ENCODE peak calls at places on chromosomes 3 and 15, in seven cellular contexts. C, J, X, Y, W, B and U are unnamed samples.

GRCh38 chr3:134376786-134377431 is 2.7 kb upstream of the AMOTL2 start:
- DNase-seq in C (no peak), J (no peak), X (no peak), Y (no peak), W (no peak), B (no peak), U (no peak)

GRCh38 chr3:42080452-42080872 is 10.7 kb upstream of the TRAK1 start:
- DNase-seq in C (no peak), J (peak; percentile 84), X (peak; percentile 86), Y (no peak), W (peak; percentile 95), B (no peak), U (no peak)

GRCh38 chr3:48543271-48543866 is 13.2 kb downstream of the PFKFB4 start:
- DNase-seq in C (no peak), J (no peak), X (peak; percentile 79), Y (peak; percentile 71), W (no peak), B (no peak), U (no peak)

GRCh38 chr3:137998643-137999042 is 11.3 kb upstream of the CLDN18 start:
- DNase-seq in C (no peak), J (no peak), X (no peak), Y (no peak), W (no peak), B (no peak), U (no peak)

GRCh38 chr3:178436773-178437172 is 99.5 kb upstream of the KCNMB2 start:
- DNase-seq in C (peak; percentile 85), J (peak; percentile 80), X (no peak), Y (peak; percentile 55), W (peak; percentile 60), B (peak; percentile 37), U (peak; percentile 66)

GRCh38 chr15:52163321-52164190 is 27.6 kb downstream of the GNB5 start:
- DNase-seq in C (no peak), J (no peak), X (no peak), Y (peak; percentile 34), W (no peak), B (peak; percentile 77), U (peak; percentile 88)

GRCh38 chr3:43071313-43071893 is 34.5 kb downstream of the POMGNT2 start:
- DNase-seq in C (no peak), J (peak; percentile 8), X (no peak), Y (peak; percentile 28), W (peak; percentile 49), B (peak; percentile 19), U (peak; percentile 74)

GRCh38 chr3:171811059-171811912 is 1.0 kb upstream of the PLD1 start:
- DNase-seq in C (no peak), J (peak; percentile 98), X (no peak), Y (peak; percentile 12), W (peak; percentile 93), B (no peak), U (no peak)

GRCh38 chr15:48811325-48811938 is 563 bp upstream of the CEP152 start:
- DNase-seq in C (peak; percentile 16), J (no peak), X (no peak), Y (no peak), W (peak; percentile 1), B (peak; percentile 31), U (peak; percentile 14)

GRCh38 chr3:71102111-71103039 is 481.2 kb downstream of the FOXP1 start:
- DNase-seq in C (no peak), J (peak; percentile 96), X (no peak), Y (peak; percentile 12), W (peak; percentile 83), B (no peak), U (no peak)

GRCh38 chr3:183277260-183277659 is 24.2 kb downstream of the B3GNT5 start:
- DNase-seq in C (no peak), J (no peak), X (no peak), Y (no peak), W (peak; percentile 58), B (no peak), U (no peak)

GRCh38 chr3:100020876-100021644 is 93.2 kb downstream of the FILIP1L start:
- DNase-seq in C (no peak), J (peak; percentile 28), X (no peak), Y (no peak), W (no peak), B (no peak), U (no peak)

GRCh38 chr15:82139823-82140268 is 94.0 kb upstream of the MEX3B start:
- DNase-seq in C (peak; percentile 31), J (peak; percentile 85), X (no peak), Y (peak; percentile 28), W (peak; percentile 69), B (peak; percentile 60), U (peak; percentile 85)

GRCh38 chr15:98324341-98324970 is 323.9 kb upstream of the IGF1R start:
- DNase-seq in C (no peak), J (no peak), X (no peak), Y (no peak), W (no peak), B (no peak), U (no peak)

GRCh38 chr15:73683624-73684536 is at the start of gene CD276:
- DNase-seq in C (peak; percentile 60), J (peak; percentile 85), X (peak; percentile 84), Y (peak; percentile 91), W (peak; percentile 72), B (peak; percentile 93), U (peak; percentile 81)

GRCh38 chr15:92899910-92900711 is at the start of gene CHD2:
- DNase-seq in C (peak; percentile 78), J (peak; percentile 89), X (peak; percentile 70), Y (peak; percentile 84), W (peak; percentile 86), B (peak; percentile 91), U (peak; percentile 95)

GRCh38 chr15:92901053-92901761 is 1.1 kb downstream of the CHD2 start:
- DNase-seq in C (peak; percentile 23), J (peak; percentile 56), X (no peak), Y (no peak), W (no peak), B (no peak), U (no peak)

GRCh38 chr15:92902020-92902419 is 1.9 kb downstream of the CHD2 start:
- DNase-seq in C (no peak), J (peak; percentile 35), X (no peak), Y (no peak), W (no peak), B (no peak), U (no peak)

GRCh38 chr15:92898988-92899909 is 875 bp upstream of the CHD2 start:
- DNase-seq in C (peak; percentile 38), J (no peak), X (no peak), Y (no peak), W (peak; percentile 35), B (peak; percentile 47), U (peak; percentile 50)

GRCh38 chr15:92900712-92901052 is 558 bp downstream of the CHD2 start:
- DNase-seq in C (no peak), J (peak; percentile 36), X (no peak), Y (no peak), W (no peak), B (no peak), U (no peak)
- H3F3A ChIP-seq in C (peaks cover 68% of the 10 kb centered on the region), J (peaks cover 96% of the 10 kb centered on the region), X (peaks cover 94% of the 10 kb centered on the region), Y (peaks cover 79% of the 10 kb centered on the region), W (peaks cover 17% of the 10 kb centered on the region), B (peaks cover 91% of the 10 kb centered on the region), U (peaks cover 9% of the 10 kb centered on the region)

DNA sequence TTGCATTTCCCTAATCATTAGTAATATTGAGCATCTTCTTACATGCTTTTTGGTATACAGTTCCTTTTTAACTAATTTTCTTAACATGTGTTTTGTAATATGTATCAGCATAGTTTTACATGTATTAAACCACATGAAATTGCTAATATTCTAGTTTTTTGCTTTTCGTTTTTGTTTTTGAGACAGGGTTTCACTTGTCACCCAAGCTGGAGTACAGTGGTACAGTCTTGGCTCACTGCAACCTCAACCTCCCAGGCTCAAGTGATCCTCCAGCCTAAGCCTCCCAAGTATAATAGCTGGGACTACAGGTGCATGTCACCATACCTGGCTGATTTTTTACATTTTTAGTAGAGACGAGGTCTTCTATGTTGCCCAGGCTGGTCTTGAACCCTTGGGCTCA is 4.4 kb upstream of the ISG20 start:
- DNase-seq in C (peak; percentile 28), J (no peak), X (no peak), Y (no peak), W (no peak), B (no peak), U (no peak)
- H3F3A ChIP-seq in C (peaks cover 67% of the 10 kb centered on the region), J (peaks cover 49% of the 10 kb centered on the region), X (peaks cover 14% of the 10 kb centered on the region), Y (peaks cover 62% of the 10 kb centered on the region), W (no peaks in the 10 kb centered on the region), B (peaks cover 37% of the 10 kb centered on the region), U (peaks cover 50% of the 10 kb centered on the region)

GRCh38 chr3:196063049-196063448 is 18.8 kb downstream of the TFRC start:
- DNase-seq in C (no peak), J (peak; percentile 23), X (no peak), Y (no peak), W (no peak), B (no peak), U (no peak)
- H3F3A ChIP-seq in C (peaks cover 2% of the 10 kb centered on the region), J (peaks cover 8% of the 10 kb centered on the region), X (peaks cover 87% of the 10 kb centered on the region), Y (no peaks in the 10 kb centered on the region), W (no peaks in the 10 kb centered on the region), B (no peaks in the 10 kb centered on the region), U (peaks cover 9% of the 10 kb centered on the region)

DNA sequence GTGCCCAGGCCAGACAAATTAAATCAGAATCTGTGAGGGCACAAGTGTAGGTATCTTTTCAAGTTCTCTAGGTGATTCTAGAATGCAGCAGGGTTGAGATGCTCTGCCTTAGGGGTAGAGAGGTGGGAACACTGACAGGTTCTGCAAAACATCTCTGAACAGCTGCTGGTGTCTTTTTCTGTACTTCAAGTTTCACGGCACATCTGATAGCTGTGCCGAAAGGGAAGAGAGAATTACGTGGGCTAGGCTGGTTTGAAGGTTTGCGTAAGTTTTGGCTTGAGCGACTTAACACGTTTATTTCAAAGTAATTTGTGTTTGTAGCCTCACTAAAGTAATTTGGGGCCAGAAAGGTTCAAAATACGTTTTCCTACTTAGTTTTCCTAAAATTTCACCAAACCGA is 22.5 kb downstream of the PXK start:
- DNase-seq in C (no peak), J (no peak), X (no peak), Y (no peak), W (no peak), B (no peak), U (no peak)
- H3F3A ChIP-seq in C (no peaks in the 10 kb centered on the region), J (no peaks in the 10 kb centered on the region), X (peaks cover under 1% of the 10 kb centered on the region), Y (no peaks in the 10 kb centered on the region), W (no peaks in the 10 kb centered on the region), B (no peaks in the 10 kb centered on the region), U (no peaks in the 10 kb centered on the region)

GRCh38 chr3:37347941-37348340 is 173.6 kb upstream of the LRRFIP2 start:
- DNase-seq in C (no peak), J (peak; percentile 23), X (no peak), Y (no peak), W (peak; percentile 9), B (no peak), U (no peak)

GRCh38 chr3:37346227-37347005 is 172.0 kb upstream of the LRRFIP2 start:
- DNase-seq in C (no peak), J (no peak), X (no peak), Y (no peak), W (no peak), B (no peak), U (no peak)

GRCh38 chr3:37348736-37349396 is 174.5 kb upstream of the LRRFIP2 start:
- DNase-seq in C (no peak), J (no peak), X (no peak), Y (no peak), W (no peak), B (no peak), U (no peak)

DNA sequence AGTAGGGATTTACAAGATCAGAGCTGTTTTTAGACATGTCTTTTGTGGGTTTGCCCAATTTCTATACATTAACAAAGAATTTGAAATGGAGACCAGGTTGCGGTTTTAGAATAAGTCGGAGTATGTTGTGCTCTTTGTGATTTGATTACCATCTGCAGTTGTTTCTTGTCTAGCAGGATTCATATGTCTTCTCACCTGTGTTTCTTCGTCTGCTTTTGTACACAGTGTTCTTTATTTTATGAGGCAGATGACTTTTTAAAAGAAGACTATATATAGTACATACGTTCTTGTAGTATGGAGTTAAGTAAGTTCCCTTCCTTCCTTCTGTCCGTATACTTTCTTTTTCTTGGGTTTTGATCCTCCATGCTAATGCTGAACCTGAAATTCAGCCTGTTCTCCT is 175.3 kb upstream of the LRRFIP2 start:
- DNase-seq in C (no peak), J (no peak), X (no peak), Y (no peak), W (no peak), B (no peak), U (no peak)
- H3F3A ChIP-seq in C (no peaks in the 10 kb centered on the region), J (peaks cover 3% of the 10 kb centered on the region), X (peaks cover 11% of the 10 kb centered on the region), Y (no peaks in the 10 kb centered on the region), W (no peaks in the 10 kb centered on the region), B (no peaks in the 10 kb centered on the region), U (no peaks in the 10 kb centered on the region)